ENCODE peak calls at places on chromosomes 1 and 21, in six cellular contexts. W, S, N, F, M and X are unnamed samples. For H3K4me1, the result is how much of the 10 kb centered on the place peaks cover.

GRCh38 chr1:182617734-182618288 is 13.6 kb upstream of the RGS16 start:
- DNase-seq in W (no peak), S (peak), N (no peak), F (peak), M (no peak), X (no peak)

GRCh38 chr1:205599667-205600042 is 32.2 kb downstream of the ELK4 start:
- DNase-seq in W (no peak), S (no peak), N (no peak), F (no peak), M (no peak), X (no peak)

GRCh38 chr1:62993844-62994243 is 209.9 kb downstream of the ATG4C start:
- DNase-seq in W (no peak), S (no peak), N (no peak), F (no peak), M (no peak), X (no peak)

GRCh38 chr1:58434587-58434986 is 111.9 kb downstream of the OMA1 start:
- DNase-seq in W (no peak), S (no peak), N (no peak), F (no peak), M (no peak), X (no peak)

GRCh38 chr1:210456731-210457130 is 128.0 kb downstream of the HHAT start:
- DNase-seq in W (no peak), S (no peak), N (no peak), F (no peak), M (no peak), X (no peak)

GRCh38 chr1:201465698-201466290 is 3.2 kb downstream of the PHLDA3 start:
- DNase-seq in W (no peak), S (no peak), N (peak), F (no peak), M (no peak), X (no peak)

GRCh38 chr1:9842781-9843575 is 19.2 kb upstream of the CLSTN1 start:
- DNase-seq in W (no peak), S (no peak), N (peak), F (no peak), M (no peak), X (no peak)

GRCh38 chr1:37035014-37035686 is 835 bp upstream of the GRIK3 start:
- DNase-seq in W (no peak), S (no peak), N (no peak), F (no peak), M (no peak), X (no peak)

GRCh38 chr1:225896937-225897549 is 8.1 kb upstream of the LEFTY1 start:
- DNase-seq in W (no peak), S (no peak), N (peak), F (no peak), M (no peak), X (no peak)

GRCh38 chr21:42199488-42200463 is 19.2 kb upstream of the ABCG1 start:
- DNase-seq in W (no peak), S (no peak), N (peak), F (peak), M (no peak), X (no peak)

GRCh38 chr1:36708587-36708986 is 225.9 kb upstream of the CSF3R start:
- DNase-seq in W (no peak), S (no peak), N (no peak), F (no peak), M (no peak), X (no peak)

GRCh38 chr1:244945109-244945671 is 80.8 kb upstream of the HNRNPU start:
- DNase-seq in W (no peak), S (no peak), N (no peak), F (no peak), M (no peak), X (peak)

GRCh38 chr1:111733183-111733995 is 5.8 kb downstream of the INKA2 start:
- DNase-seq in W (no peak), S (no peak), N (no peak), F (peak), M (peak), X (peak)
- H3K27ac ChIP-seq in W (peak), S (peak), N (no peak), F (peak), M (peak), X (no peak)

DNA sequence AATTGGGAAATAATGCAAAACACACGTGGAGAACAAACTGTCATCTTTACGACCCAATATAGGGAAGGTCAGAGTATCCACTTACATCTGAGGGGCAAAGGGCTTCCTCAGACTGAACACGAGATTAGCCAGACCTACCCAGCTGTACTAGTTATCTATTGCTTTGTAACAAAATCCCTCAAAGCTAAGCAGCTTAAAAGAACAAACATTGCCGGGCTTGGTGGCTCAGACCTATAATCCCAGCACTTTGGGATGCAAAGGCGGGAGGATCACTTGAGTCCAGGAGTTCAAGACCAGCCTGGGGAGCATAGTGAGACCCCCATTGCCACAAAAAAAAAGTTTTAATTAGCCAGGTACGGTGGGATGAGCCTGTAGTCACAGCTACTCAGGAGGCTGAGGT is 262.8 kb downstream of the LTN1 start:
- DNase-seq in W (no peak), S (no peak), N (no peak), F (no peak), M (no peak), X (no peak)
- H3K4me1 ChIP-seq in W (under half), S (under half), N (under half), F (under half), M (under half), X (under half)

DNA sequence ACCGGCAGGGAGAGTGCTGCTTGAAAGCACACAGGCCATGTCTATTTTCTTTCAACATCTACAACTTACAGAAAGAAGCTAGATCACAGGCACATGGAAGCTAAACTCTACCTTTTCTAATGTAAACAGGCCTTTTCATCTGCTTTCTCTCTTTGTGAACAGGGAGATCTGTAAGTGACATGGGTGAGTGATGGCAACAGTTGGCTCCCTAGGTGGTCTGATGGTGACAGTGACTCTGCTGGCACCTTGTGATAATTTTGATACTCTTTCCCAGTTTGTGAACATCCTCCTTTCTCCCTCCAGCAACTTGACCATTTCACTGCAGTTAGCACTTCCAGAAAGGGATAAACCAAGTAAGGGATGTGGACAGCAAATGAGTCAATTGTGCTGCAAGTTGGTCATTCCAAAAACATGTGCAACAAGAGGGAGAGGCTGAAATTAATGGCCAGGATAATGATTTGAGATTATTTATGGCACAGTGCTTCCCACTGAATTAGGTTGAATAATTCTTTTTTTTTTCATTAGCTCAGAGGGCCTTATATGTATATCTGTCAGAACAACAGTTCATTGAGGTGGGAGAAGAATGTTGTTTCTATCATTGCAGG is 89.5 kb downstream of the XCL2 start:
- DNase-seq in W (no peak), S (no peak), N (peak), F (no peak), M (no peak), X (no peak)
- H3K27ac ChIP-seq in W (no peak), S (no peak), N (no peak), F (no peak), M (no peak), X (no peak)

DNA sequence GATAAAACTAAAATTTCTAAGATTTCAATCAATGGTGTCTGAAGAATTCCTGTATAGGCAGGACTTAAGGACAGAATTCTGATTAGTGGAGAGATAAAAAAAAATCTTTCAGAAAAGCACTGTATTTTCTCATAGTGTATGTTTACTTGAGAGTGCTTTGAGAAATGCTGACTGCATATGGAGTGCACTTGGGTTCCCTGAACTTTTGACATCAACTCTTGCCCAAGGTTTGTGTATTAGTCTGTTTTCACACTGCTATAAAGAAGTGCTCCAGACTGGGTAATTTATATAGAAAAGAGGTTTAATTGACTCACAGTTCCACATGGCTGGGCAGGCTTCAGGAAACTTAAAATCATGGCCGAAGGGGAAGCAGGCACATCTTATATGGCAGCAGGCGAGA is 275.0 kb downstream of the LRRC40 start:
- DNase-seq in W (no peak), S (no peak), N (no peak), F (peak), M (no peak), X (no peak)
- H3K4me1 ChIP-seq in W (under half), S (under half), N (under half), F (under half), M (under half), X (under half)

DNA sequence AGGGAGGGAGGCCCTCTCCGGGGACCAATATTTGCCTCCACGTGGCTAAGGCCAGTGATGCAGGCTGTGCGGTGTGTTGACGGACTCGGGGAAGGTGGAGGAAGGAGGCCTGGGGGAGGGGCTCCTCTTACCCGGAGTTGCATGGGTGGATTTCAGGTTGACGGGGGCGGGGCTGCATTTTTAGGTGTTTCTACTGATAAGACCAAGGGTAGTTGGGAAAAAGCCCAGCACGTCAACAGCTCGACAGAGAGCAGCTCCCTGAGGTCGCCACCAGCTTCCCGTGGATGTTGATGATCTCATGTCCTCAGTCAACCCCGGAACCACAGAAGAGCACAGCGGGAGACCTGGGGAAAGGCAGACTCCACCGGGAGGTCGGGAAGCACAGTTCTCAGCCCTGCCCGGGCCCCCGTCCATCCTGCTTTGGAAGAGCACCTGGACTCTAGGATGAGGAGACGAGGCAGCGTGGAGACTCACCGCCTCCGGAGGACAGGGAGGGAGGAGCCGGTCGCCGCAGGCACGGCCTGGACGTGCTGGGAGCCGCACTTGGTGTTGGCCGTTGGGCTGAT is 32.9 kb upstream of the COL6A1 start:
- DNase-seq in W (no peak), S (no peak), N (no peak), F (no peak), M (no peak), X (no peak)
- H3K27ac ChIP-seq in W (no peak), S (peak), N (no peak), F (no peak), M (no peak), X (no peak)